ENCODE peak calls at places on chromosomes 12 and 14, in four cellular contexts. I is A549, P is endothelial cell of umbilical vein, S is GM12878. K is an unnamed sample.

GRCh38 chr14:50797250-50798047 is 33.5 kb downstream of the NIN start:
- DNase-seq in S (no peak), P (no peak), I (no peak), K (no peak)

GRCh38 chr14:104865631-104866441 is 768 bp downstream of the CEP170B start:
- DNase-seq in P (peak), I (peak), S (no peak), K (peak)

GRCh38 chr14:94129758-94130414 is 482 bp upstream of the IFI27L2 start:
- DNase-seq in P (peak), I (peak), S (no peak), K (peak)

GRCh38 chr12:442235-442884 is 17.4 kb upstream of the B4GALNT3 start:
- DNase-seq in S (no peak), P (peak), I (peak), K (peak)

GRCh38 chr12:108102363-108102762 is 26.7 kb upstream of the WSCD2 start:
- DNase-seq in I (no peak), S (no peak), P (no peak), K (no peak)

GRCh38 chr12:23950775-23951391 is 1.4 kb upstream of the SOX5 start:
- DNase-seq in I (no peak), S (no peak), P (peak), K (no peak)

GRCh38 chr12:76083246-76083735 is 1.2 kb downstream of the NAP1L1 start:
- DNase-seq in I (no peak), P (peak), S (no peak), K (no peak)

GRCh38 chr12:32302218-32302826 is 97.0 kb upstream of the FGD4 start:
- DNase-seq in I (no peak), S (peak), P (peak), K (peak)

GRCh38 chr14:104572668-104573067 is 6.9 kb upstream of the C14orf180 start:
- DNase-seq in I (no peak), P (no peak), S (no peak), K (no peak)

GRCh38 chr14:46902837-46903236 is 251.3 kb upstream of the RPL10L start:
- DNase-seq in S (no peak), P (no peak), I (no peak), K (no peak)

GRCh38 chr12:129001-129400 is 62.4 kb downstream of the IQSEC3 start:
- DNase-seq in I (no peak), P (no peak), S (no peak), K (no peak)

GRCh38 chr12:93514853-93515252 is 47.5 kb downstream of the MRPL42 start:
- DNase-seq in P (no peak), I (no peak), S (no peak), K (no peak)

GRCh38 chr14:90450151-90450550 is 53.3 kb downstream of the CALM1 start:
- DNase-seq in S (no peak), P (no peak), I (no peak), K (no peak)

GRCh38 chr12:107612508-107612907 is 73.1 kb upstream of the PWP1 start:
- DNase-seq in S (no peak), I (no peak), P (no peak), K (no peak)

GRCh38 chr14:24365600-24366374 is 2.2 kb upstream of the NFATC4 start:
- DNase-seq in I (peak), P (peak), S (peak), K (peak)

GRCh38 chr14:31229638-31230229 is 22.1 kb upstream of the HECTD1 start:
- DNase-seq in I (peak), S (no peak), P (no peak), K (peak)

GRCh38 chr12:88052686-88053085 is 23.5 kb upstream of the C12orf50 start:
- DNase-seq in S (no peak), I (no peak), P (peak), K (peak)

GRCh38 chr12:118126119-118126757 is 9.7 kb upstream of the PEBP1 start:
- DNase-seq in I (no peak), S (no peak), P (no peak), K (no peak)

GRCh38 chr14:101134161-101134631 is 230.7 kb upstream of the RTL1 start:
- DNase-seq in P (no peak), I (no peak), S (no peak), K (no peak)

GRCh38 chr14:61941421-61941805 is 179.2 kb downstream of the SNAPC1 start:
- DNase-seq in P (no peak), S (no peak), I (no peak), K (no peak)

GRCh38 chr14:49634547-49635334 is at the start of gene DNAAF2:
- DNase-seq in P (peak), I (peak), S (no peak), K (peak)

GRCh38 chr14:96275182-96276112 is 19.4 kb downstream of the BDKRB1 start:
- DNase-seq in P (peak), I (peak), S (peak), K (peak)

GRCh38 chr14:28742171-28742846 is 24.3 kb upstream of the FOXG1 start:
- DNase-seq in I (no peak), S (no peak), P (no peak), K (no peak)

GRCh38 chr14:93085916-93086315 is 29.8 kb downstream of the ITPK1 start:
- DNase-seq in P (no peak), I (no peak), S (no peak), K (no peak)

GRCh38 chr12:9787340-9787737 is 26.6 kb upstream of the CD69 start:
- DNase-seq in I (no peak), S (no peak), P (no peak), K (no peak)

GRCh38 chr12:21656931-21657335 is 709 bp downstream of the LDHB start:
- DNase-seq in P (peak), S (no peak), I (peak), K (peak)

GRCh38 chr12:119181202-119181601 is 2.5 kb downstream of the HSPB8 start:
- DNase-seq in I (no peak), P (no peak), S (no peak), K (no peak)

GRCh38 chr12:64665506-64665905 is 55.2 kb downstream of the RASSF3 start:
- DNase-seq in I (no peak), S (peak), P (peak), K (no peak)

GRCh38 chr14:64465208-64465821 is at the start of gene AKAP5:
- DNase-seq in I (peak), S (no peak), P (peak), K (peak)

GRCh38 chr14:73424453-73424852 is 33.9 kb downstream of the NUMB start:
- DNase-seq in I (no peak), S (no peak), P (peak), K (peak)

GRCh38 chr12:75977952-75978671 is 53.5 kb downstream of the PHLDA1 start:
- DNase-seq in S (peak), P (peak), I (peak), K (peak)

GRCh38 chr14:54225457-54225856 is 171.3 kb upstream of the CDKN3 start:
- DNase-seq in P (no peak), S (no peak), I (no peak), K (no peak)

GRCh38 chr12:130441771-130442760 is 104.4 kb downstream of the PIWIL1 start:
- DNase-seq in S (no peak), I (no peak), P (no peak), K (no peak)

GRCh38 chr14:68502196-68502595 is 290.7 kb downstream of the ZFP36L1 start:
- DNase-seq in I (no peak), P (no peak), S (no peak), K (no peak)

GRCh38 chr14:68499451-68499850 is 293.4 kb downstream of the ZFP36L1 start:
- DNase-seq in I (no peak), S (no peak), P (no peak), K (no peak)

GRCh38 chr14:68503186-68503825 is 289.6 kb downstream of the ZFP36L1 start:
- DNase-seq in I (no peak), S (no peak), P (no peak), K (no peak)

GRCh38 chr14:68501171-68501570 is 291.7 kb downstream of the ZFP36L1 start:
- DNase-seq in P (peak), S (no peak), I (no peak), K (no peak)

DNA sequence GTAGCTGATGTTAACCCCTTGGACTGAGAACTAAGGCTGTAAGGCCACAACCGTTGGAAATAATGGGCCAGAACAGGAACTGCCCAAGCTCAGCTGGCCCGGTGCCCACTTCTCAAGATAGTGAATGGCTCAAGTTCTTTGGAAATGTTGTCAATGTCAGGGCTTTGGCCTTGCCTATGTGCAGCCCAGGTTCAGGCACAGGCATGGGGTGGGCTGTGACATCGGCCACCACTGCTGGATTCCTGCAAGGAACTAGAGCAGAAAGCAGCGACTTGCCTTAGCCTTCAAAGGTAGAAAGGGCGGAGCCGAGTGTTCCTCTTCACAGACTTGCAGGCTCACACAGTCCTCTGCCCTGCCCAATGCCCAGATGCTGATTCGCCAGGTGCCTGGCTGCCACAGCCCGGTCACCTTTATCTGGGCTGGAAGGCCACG is 291.2 kb downstream of the ZFP36L1 start:
- DNase-seq in I (no peak), S (no peak), P (no peak), K (no peak)
- TF ChIP-seq MYC in I (no peak), S (no peak), P (no peak), K (no peak)

DNA sequence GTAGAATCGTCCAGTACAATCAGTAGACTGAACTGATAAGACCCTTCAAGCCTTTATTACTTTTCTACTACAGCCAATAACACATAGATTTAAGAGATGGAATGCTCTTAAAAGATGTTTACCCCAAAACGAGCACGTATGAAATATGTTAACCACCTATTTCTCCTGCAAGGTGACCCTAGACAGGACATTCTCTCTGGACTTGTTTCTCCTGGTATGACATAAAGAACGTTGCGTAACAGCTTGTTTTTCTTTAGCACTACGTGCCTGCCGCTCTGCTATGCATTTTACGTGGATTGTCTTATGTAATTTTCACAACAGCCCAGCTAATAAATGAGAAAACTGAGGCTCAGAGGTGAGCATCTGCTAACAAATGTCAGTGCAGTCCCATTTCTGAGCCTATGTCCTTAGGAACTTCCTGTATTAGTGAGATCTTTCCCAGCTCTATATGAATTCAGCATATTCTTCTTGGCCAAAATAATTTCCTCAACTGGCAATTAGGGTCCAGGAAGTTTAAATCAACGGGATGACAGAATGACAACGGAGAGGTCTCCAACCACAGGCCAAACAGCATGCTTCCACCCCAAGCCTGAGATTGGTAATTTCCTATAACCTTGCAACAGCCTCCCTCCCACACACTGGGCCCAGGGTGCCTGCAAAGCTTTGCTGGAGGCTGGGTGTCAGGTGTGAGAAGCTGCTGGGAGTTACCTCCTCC is 3.7 kb downstream of the NFKBIA start:
- DNase-seq in I (no peak), S (no peak), P (peak), K (peak)
- TF ChIP-seq POLR2A in I (no peak), S (peak), P (peak), K (no peak)

GRCh38 chr12:52555577-52555976 is 2.6 kb upstream of the KRT71 start:
- DNase-seq in I (no peak), P (no peak), S (no peak), K (no peak)
- H3K4me3 ChIP-seq in I (no peak), P (no peak), S (no peak), K (no peak)

GRCh38 chr14:38255673-38256357 is at the start of gene CLEC14A:
- DNase-seq in P (no peak), S (no peak), I (no peak), K (no peak)
- TF ChIP-seq MYC in P (no peak), S (no peak), I (no peak), K (no peak)

GRCh38 chr12:52066346-52067080 is 3.3 kb upstream of the ATG101 start:
- DNase-seq in I (no peak), P (no peak), S (no peak), K (peak)

GRCh38 chr12:52070243-52070925 is 606 bp downstream of the ATG101 start:
- DNase-seq in P (no peak), S (no peak), I (no peak), K (no peak)

GRCh38 chr12:52073531-52073950 is 3.8 kb downstream of the ATG101 start:
- DNase-seq in I (no peak), P (no peak), S (no peak), K (no peak)

GRCh38 chr12:52067081-52067374 is 2.8 kb upstream of the ATG101 start:
- DNase-seq in P (no peak), S (no peak), I (no peak), K (no peak)

DNA sequence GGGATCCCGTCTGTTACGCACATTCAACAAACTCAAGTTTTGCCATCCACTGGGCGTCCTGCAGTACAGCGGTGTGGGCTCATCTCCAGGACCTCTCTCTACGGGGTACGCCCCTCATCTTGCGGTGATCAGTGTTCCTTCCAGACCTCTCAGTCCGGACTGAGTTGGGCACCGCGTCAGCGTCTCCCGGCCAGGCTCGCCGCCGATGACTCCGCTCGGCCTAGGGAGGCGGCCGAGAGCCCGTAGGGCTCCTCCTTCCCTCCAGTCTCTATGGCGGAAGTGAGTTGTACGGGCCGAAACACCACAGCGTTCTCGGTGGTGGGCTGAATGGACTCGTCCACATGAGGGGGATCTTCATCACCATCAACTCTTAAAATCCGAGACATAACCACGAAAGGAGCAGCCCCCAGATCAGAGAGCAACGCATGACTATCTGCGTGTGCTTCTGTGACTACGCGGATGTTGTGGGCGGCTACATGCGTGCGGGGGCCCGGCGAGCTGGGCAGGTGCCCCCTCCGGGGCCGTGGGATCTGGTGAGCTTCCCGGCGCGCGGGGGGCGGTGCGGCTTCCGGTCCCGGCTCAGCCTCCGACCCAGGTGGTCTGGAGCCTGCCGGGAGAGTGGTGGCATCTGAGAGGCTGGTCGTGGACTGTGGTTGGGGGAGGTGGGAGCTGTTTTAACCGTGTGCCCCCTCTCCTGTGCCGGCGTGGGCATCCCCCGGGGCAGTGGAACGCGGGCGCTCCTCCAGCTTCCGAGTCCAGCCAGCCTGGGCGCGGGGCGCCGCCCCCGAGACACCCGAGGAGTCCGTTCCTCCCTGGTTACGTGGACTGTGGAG is at the start of gene ATG101:
- DNase-seq in P (peak), S (peak), I (peak), K (peak)
- TF ChIP-seq POLR2A in P (peak), S (peak), I (peak), K (peak)

GRCh38 chr12:6967548-6968100 is 2.8 kb downstream of the PHB2 start:
- DNase-seq in S (no peak), P (no peak), I (no peak), K (no peak)

GRCh38 chr12:6966351-6966750 is 4.1 kb downstream of the PHB2 start:
- DNase-seq in P (no peak), S (no peak), I (no peak), K (no peak)

GRCh38 chr12:6965714-6966113 is 4.8 kb downstream of the PHB2 start:
- DNase-seq in I (no peak), S (no peak), P (no peak), K (no peak)

GRCh38 chr12:6970096-6970527 is 352 bp downstream of the PHB2 start:
- DNase-seq in I (no peak), P (no peak), S (no peak), K (no peak)

DNA sequence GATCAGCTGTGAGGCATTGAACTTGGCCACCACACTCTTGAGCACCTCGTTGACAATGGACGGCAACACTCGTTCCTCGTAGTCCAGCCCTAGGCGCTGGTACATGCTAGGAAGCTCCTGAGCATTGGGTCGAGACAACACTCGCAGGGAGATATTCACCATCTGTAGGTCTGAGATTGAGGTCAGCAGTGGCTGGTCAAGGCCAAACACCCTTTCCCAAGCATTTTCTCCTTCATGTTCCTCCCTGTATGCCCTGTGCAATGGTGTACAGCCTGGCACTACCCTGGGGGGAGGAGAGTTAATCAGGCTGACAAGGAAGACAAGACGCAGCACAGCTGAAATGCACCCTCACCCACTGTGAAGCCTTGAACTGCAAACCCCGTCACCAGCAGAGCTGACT is 2.0 kb downstream of the PHB2 start:
- DNase-seq in I (no peak), P (no peak), S (no peak), K (no peak)
- H3K4me3 ChIP-seq in I (no peak), P (no peak), S (peak), K (peak)

GRCh38 chr12:105357162-105357691 is 26.7 kb downstream of the C12orf75 start:
- DNase-seq in P (no peak), I (no peak), S (peak), K (no peak)
- TF ChIP-seq MYC in P (no peak), I (no peak), S (no peak), K (no peak)